ENCODE peak calls at places on chromosomes 1 and 21, in six cellular contexts. U is K562, E is IMR-90, O is A549, Y is GM12878, Z is HepG2. B is an unnamed sample.

GRCh38 chr1:47777322-47777721 is 219.9 kb downstream of the TRABD2B start:
- DNase-seq in U (no peak), E (no peak), O (no peak), Y (no peak), Z (no peak), B (no peak)

GRCh38 chr1:91735266-91735845 is 150.6 kb downstream of the TGFBR3 start:
- DNase-seq in U (no peak), E (no peak), O (no peak), Y (no peak), Z (peak), B (no peak)

GRCh38 chr1:62227496-62227895 is 32.8 kb downstream of the L1TD1 start:
- DNase-seq in U (no peak), E (no peak), O (no peak), Y (no peak), Z (no peak), B (no peak)

GRCh38 chr1:231806623-231807470 is 180.3 kb downstream of the DISC1 start:
- DNase-seq in U (peak), E (peak), O (peak), Y (no peak), Z (peak), B (peak)

GRCh38 chr1:36157115-36157903 is 1.3 kb downstream of the MAP7D1 start:
- DNase-seq in U (peak), E (no peak), O (no peak), Y (no peak), Z (no peak), B (no peak)

GRCh38 chr1:205214756-205215155 is 3.3 kb upstream of the DSTYK start:
- DNase-seq in U (no peak), E (no peak), O (no peak), Y (no peak), Z (no peak), B (no peak)

GRCh38 chr21:25350056-25350455 is 257.2 kb downstream of the MRPL39 start:
- DNase-seq in U (peak), E (peak), O (no peak), Y (no peak), Z (no peak), B (peak)

GRCh38 chr1:99181892-99182291 is 82.4 kb upstream of the PLPPR4 start:
- DNase-seq in U (no peak), E (no peak), O (no peak), Y (no peak), Z (no peak), B (no peak)

GRCh38 chr1:36349241-36349671 is 25.8 kb upstream of the EVA1B start:
- DNase-seq in U (no peak), E (peak), O (no peak), Y (peak), Z (peak), B (no peak)

GRCh38 chr1:34870395-34870794 is 10.8 kb upstream of the SMIM12 start:
- DNase-seq in U (no peak), E (no peak), O (no peak), Y (no peak), Z (no peak), B (no peak)

GRCh38 chr1:232613752-232614381 is 16.1 kb downstream of the SIPA1L2 start:
- DNase-seq in U (no peak), E (peak), O (no peak), Y (no peak), Z (no peak), B (no peak)

GRCh38 chr21:45825209-45825602 is 156.4 kb upstream of the COL6A1 start:
- DNase-seq in U (no peak), E (no peak), O (no peak), Y (no peak), Z (no peak), B (no peak)

GRCh38 chr1:2391034-2391384 is 345 bp downstream of the MORN1 start:
- DNase-seq in U (peak), E (no peak), O (peak), Y (no peak), Z (no peak), B (peak)

GRCh38 chr1:2037314-2037979 is 12.8 kb upstream of the PRKCZ start:
- DNase-seq in U (no peak), E (no peak), O (no peak), Y (no peak), Z (no peak), B (no peak)

GRCh38 chr1:39788758-39789570 is at the start of gene BMP8B:
- DNase-seq in U (peak), E (no peak), O (peak), Y (no peak), Z (no peak), B (peak)

GRCh38 chr1:16420719-16421118 is 16.5 kb downstream of the SPATA21 start:
- DNase-seq in U (no peak), E (no peak), O (no peak), Y (peak), Z (no peak), B (no peak)

GRCh38 chr1:116678732-116679090 is 11.2 kb upstream of the IGSF3 start:
- DNase-seq in U (no peak), E (no peak), O (no peak), Y (no peak), Z (no peak), B (no peak)

GRCh38 chr1:15799004-15799867 is 8.2 kb downstream of the UQCRHL start:
- DNase-seq in U (peak), E (peak), O (peak), Y (no peak), Z (peak), B (no peak)

GRCh38 chr1:172450524-172450885 is 6.6 kb upstream of the PIGC start:
- DNase-seq in U (peak), E (no peak), O (peak), Y (no peak), Z (peak), B (no peak)

GRCh38 chr1:36384542-36385409 is 948 bp downstream of the STK40 start:
- DNase-seq in U (peak), E (no peak), O (no peak), Y (no peak), Z (peak), B (peak)

GRCh38 chr1:65083263-65083896 is 64.6 kb upstream of the AK4 start:
- DNase-seq in U (peak), E (peak), O (no peak), Y (no peak), Z (no peak), B (no peak)

GRCh38 chr1:46424730-46425129 is 30.6 kb downstream of the FAAH start:
- DNase-seq in U (no peak), E (no peak), O (no peak), Y (no peak), Z (no peak), B (no peak)

GRCh38 chr1:194517567-194517966 is 1331.2 kb upstream of the B3GALT2 start:
- DNase-seq in U (no peak), E (no peak), O (no peak), Y (no peak), Z (no peak), B (no peak)

GRCh38 chr1:194512361-194512760 is 1325.9 kb upstream of the B3GALT2 start:
- DNase-seq in U (no peak), E (no peak), O (no peak), Y (no peak), Z (no peak), B (no peak)

DNA sequence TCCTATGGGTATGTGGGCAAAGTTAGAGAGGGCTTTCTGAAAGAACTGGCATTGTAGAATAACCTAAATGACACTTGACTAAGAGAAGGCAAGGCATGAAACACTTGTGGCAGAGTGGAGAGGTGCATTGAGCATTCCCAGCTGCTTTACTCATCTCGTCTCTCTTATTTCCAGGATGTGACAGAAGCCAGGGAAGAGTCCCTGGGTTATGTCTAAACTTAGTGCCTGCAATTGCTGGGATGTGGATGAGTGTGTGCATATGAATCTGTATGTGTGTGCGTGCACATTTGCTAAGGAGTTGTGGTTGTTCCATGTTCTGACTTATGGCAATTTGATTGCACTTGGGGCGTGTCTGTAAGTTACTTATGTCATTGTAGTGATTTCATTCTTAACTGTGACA is 1326.5 kb upstream of the B3GALT2 start:
- DNase-seq in U (no peak), E (peak), O (no peak), Y (no peak), Z (no peak), B (no peak)
- TF ChIP-seq BHLHE40 in U (no peak), E (no peak), O (no peak), Y (no peak), Z (no peak), B (no peak)

GRCh38 chr1:30816211-30817082 is 58.9 kb upstream of the LAPTM5 start:
- DNase-seq in U (no peak), E (peak), O (no peak), Y (no peak), Z (no peak), B (peak)
- TF ChIP-seq BHLHE40 in U (peak), E (peak), O (no peak), Y (no peak), Z (no peak), B (no peak)

DNA sequence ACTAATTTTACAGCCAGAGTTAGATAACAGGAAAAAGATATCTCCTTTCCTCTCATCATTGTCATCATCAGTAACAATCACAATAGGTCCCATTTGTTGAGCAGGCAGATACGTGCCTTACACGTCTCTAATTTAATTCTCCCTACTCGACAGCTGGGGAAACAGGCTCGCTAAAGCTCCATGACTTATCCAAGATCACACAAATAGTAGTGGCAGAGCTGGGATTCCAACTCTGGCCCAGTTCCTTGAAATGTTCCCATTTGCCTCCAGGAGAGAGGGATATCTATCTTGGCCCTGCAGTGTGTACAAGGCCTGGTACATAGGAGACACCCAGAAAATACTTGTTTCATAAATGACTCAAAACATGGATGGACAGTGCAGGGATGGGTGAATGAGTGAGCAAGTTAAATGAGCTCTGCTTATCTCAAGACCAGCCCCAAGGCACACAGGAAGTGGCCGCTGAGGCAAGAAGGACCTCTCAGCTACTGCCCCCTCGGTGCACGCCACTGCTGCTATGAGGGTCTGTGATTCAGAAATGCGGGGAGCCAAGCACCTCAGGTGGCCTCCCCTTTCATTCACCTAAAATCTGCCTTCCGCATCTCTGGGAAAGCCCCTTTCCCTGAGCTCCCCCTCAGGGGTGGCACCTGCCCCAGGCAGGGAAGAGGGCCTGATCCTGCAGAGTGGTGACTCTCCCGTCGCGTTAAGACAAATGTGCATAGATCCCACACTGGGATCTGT is 3.7 kb downstream of the KCNN3 start:
- DNase-seq in U (peak), E (peak), O (no peak), Y (no peak), Z (no peak), B (no peak)
- TF ChIP-seq BHLHE40 in U (no peak), E (no peak), O (no peak), Y (peak), Z (no peak), B (no peak)

GRCh38 chr1:169049258-169049936 is 57.1 kb upstream of the ATP1B1 start:
- DNase-seq in U (no peak), E (no peak), O (no peak), Y (no peak), Z (no peak), B (no peak)
- TF ChIP-seq BHLHE40 in U (no peak), E (no peak), O (no peak), Y (peak), Z (no peak), B (no peak)

GRCh38 chr1:155379180-155379876 is 58.6 kb downstream of the RUSC1 start:
- DNase-seq in U (no peak), E (peak), O (peak), Y (no peak), Z (no peak), B (peak)
- TF ChIP-seq BHLHE40 in U (no peak), E (no peak), O (no peak), Y (no peak), Z (no peak), B (no peak)

GRCh38 chr1:41533731-41534080 is 49.2 kb upstream of the EDN2 start:
- DNase-seq in U (no peak), E (no peak), O (no peak), Y (no peak), Z (no peak), B (no peak)

GRCh38 chr1:41530411-41530810 is 45.9 kb upstream of the EDN2 start:
- DNase-seq in U (no peak), E (no peak), O (no peak), Y (no peak), Z (no peak), B (no peak)

GRCh38 chr1:41533016-41533730 is 48.7 kb upstream of the EDN2 start:
- DNase-seq in U (no peak), E (no peak), O (no peak), Y (no peak), Z (no peak), B (no peak)

GRCh38 chr1:41534181-41535076 is 49.9 kb upstream of the EDN2 start:
- DNase-seq in U (no peak), E (no peak), O (no peak), Y (no peak), Z (no peak), B (no peak)

DNA sequence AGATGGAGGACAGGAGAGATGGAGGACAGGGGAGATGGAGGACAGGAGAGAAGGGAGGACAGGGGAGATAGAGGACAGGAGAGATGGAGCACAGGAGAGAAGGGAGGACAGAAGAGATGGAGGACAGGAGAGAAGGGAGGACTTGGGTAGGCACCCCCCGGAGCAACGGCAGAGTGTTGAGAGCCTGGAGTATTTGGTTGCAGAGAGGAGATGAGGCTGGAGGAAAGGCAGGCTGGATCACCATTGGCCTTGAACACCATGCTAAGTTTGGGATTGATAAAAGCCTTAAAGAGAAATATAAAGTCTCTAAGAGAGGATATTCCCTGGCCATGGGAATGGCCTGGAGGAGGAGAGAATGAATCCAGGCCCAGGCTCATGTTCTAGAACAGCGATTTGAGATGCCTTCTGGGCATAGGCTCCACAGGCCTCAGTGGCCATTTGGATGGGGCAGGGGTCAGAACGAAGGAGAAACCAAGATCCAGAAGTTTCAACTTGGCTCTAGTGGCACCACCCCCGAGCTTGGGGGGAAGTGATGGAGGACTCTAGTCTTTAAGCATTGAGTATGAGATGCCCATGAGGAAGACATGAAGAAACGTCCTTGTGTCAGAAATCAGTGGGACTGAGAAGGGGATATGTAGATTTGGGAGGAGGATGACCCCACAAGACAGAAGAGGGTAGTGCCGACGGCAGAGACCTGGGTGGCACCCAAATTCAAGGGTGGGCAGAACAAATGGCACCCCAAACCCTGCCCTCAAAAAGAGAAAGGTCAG is 47.9 kb upstream of the EDN2 start:
- DNase-seq in U (no peak), E (no peak), O (no peak), Y (no peak), Z (no peak), B (no peak)
- TF ChIP-seq BHLHE40 in U (no peak), E (no peak), O (no peak), Y (no peak), Z (no peak), B (no peak)

B was measured in HEK293T.